ENCODE peak calls at places on chromosomes 2 and 18, in eight cellular contexts. S is fibroblast of villous mesenchyme, C is foreskin fibroblast, D is neural crest cell, Z is fibroblast of lung, W is K562, Q is B cell, E is Panc1. V is an unnamed sample.
A peak's percentile ranks its signal among the peaks of the same experiment; 100 is the strongest.

GRCh38 chr2:25330273-25330672 is 11.5 kb downstream of the DNMT3A start:
- DNase-seq in S (no peak), C (no peak), D (no peak), Z (no peak), W (no peak), Q (no peak), E (no peak), V (no peak)

GRCh38 chr2:55084631-55085030 is 34.4 kb upstream of the RTN4 start:
- DNase-seq in S (no peak), C (no peak), D (no peak), Z (no peak), W (no peak), Q (no peak), E (no peak), V (no peak)

GRCh38 chr2:165863816-165864221 is 69.8 kb upstream of the GALNT3 start:
- DNase-seq in S (no peak), C (no peak), D (no peak), Z (no peak), W (no peak), Q (peak; percentile 41), E (no peak), V (peak; percentile 19)

GRCh38 chr2:170310876-170311502 is 133.0 kb downstream of the MYO3B start:
- DNase-seq in S (no peak), C (no peak), D (no peak), Z (no peak), W (no peak), Q (no peak), E (no peak), V (no peak)

GRCh38 chr2:43081131-43081745 is 145.2 kb downstream of the ZFP36L2 start:
- DNase-seq in S (no peak), C (no peak), D (no peak), Z (no peak), W (no peak), Q (no peak), E (no peak), V (no peak)

GRCh38 chr2:44559108-44559507 is 197.4 kb downstream of the CAMKMT start:
- DNase-seq in S (no peak), C (no peak), D (no peak), Z (no peak), W (no peak), Q (peak; percentile 52), E (no peak), V (no peak)

GRCh38 chr2:190947139-190947538 is 66.5 kb downstream of the GLS start:
- DNase-seq in S (peak; percentile 60), C (no peak), D (no peak), Z (peak; percentile 12), W (no peak), Q (no peak), E (no peak), V (no peak)

GRCh38 chr2:240433973-240434727 is 1.3 kb upstream of the GPC1 start:
- DNase-seq in S (peak; percentile 91), C (peak; percentile 96), D (no peak), Z (peak; percentile 95), W (peak; percentile 37), Q (no peak), E (no peak), V (peak; percentile 31)

GRCh38 chr2:144237845-144238637 is 281.9 kb downstream of the ZEB2 start:
- DNase-seq in S (no peak), C (no peak), D (no peak), Z (no peak), W (no peak), Q (no peak), E (no peak), V (no peak)

GRCh38 chr18:25453556-25454269 is 101.7 kb upstream of the ZNF521 start:
- DNase-seq in S (peak; percentile 83), C (no peak), D (no peak), Z (peak; percentile 62), W (no peak), Q (no peak), E (no peak), V (no peak)

GRCh38 chr18:25449046-25449445 is 97.1 kb upstream of the ZNF521 start:
- DNase-seq in S (no peak), C (no peak), D (no peak), Z (no peak), W (no peak), Q (no peak), E (no peak), V (no peak)

GRCh38 chr18:25454728-25455127 is 102.8 kb upstream of the ZNF521 start:
- DNase-seq in S (no peak), C (no peak), D (no peak), Z (no peak), W (no peak), Q (no peak), E (no peak), V (no peak)

GRCh38 chr18:25454270-25454659 is 102.3 kb upstream of the ZNF521 start:
- DNase-seq in S (no peak), C (no peak), D (no peak), Z (no peak), W (no peak), Q (no peak), E (no peak), V (no peak)

DNA sequence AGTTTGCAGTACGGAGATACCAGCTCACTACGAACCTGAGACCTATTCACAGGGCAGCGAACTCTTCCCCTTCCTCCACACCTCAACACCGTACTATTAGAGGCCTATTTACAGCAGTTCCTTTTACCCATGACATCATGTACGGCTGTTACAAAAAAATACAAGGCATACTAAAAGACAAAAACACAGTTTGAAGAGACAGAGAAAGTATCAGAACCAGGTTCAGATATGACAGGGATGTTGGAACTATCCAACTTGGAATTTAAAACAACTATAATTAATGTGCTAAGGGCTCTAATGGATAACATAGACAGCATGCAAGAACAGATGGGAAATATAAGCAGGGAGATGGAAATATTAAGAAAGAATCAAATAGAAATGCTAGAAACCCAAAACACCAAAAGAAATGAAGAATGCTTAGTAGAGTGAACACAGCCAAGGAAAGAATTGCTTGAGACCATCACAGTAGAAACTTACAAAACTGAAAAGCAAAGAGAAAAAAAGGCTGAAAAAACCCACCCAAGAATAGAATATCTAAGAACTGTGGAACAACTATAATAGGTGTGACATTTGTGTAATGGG is 99.2 kb upstream of the ZNF521 start:
- DNase-seq in S (no peak), C (no peak), D (no peak), Z (no peak), W (no peak), Q (no peak), E (no peak), V (no peak)
- TF ChIP-seq CTCF in S (no peak), C (no peak), D (no peak), Z (no peak), W (no peak), Q (no peak), E (no peak), V (no peak)

GRCh38 chr2:67581751-67582150 is 184.6 kb downstream of the ETAA1 start:
- DNase-seq in S (no peak), C (no peak), D (no peak), Z (no peak), W (no peak), Q (no peak), E (no peak), V (no peak)
- TF ChIP-seq CTCF in S (peak; percentile 27), C (peak; percentile 4), D (no peak), Z (no peak), W (peak; percentile 14), Q (no peak), E (peak; percentile 23), V (no peak)

DNA sequence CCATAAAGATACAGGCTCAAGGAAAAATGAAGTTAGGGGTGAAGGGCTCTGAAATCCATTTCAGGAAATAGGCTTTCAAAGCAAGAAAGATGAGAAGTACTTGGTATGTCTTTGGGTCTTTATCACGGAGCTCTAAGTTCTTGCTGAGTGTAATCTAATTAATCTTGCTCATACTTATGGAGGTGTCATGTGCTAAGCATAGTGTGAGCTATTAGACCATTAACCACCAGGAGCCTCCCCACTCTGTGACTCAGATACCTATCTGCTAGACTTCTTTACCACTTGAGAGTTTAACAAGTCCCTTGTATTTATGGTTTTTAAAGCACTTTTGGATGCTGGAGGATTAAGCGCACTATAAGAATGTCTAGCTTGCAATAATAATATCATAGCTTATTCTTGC is 678.7 kb downstream of the EPHA4 start:
- DNase-seq in S (no peak), C (no peak), D (no peak), Z (no peak), W (no peak), Q (no peak), E (no peak), V (no peak)
- TF ChIP-seq CTCF in S (no peak), C (no peak), D (no peak), Z (no peak), W (no peak), Q (no peak), E (no peak), V (no peak)

GRCh38 chr18:37487400-37487831 is 78.2 kb downstream of the CELF4 start:
- DNase-seq in S (no peak), C (no peak), D (no peak), Z (no peak), W (no peak), Q (no peak), E (no peak), V (peak; percentile 50)

GRCh38 chr18:37483984-37484892 is 81.4 kb downstream of the CELF4 start:
- DNase-seq in S (no peak), C (no peak), D (no peak), Z (no peak), W (no peak), Q (no peak), E (no peak), V (no peak)

GRCh38 chr18:37486848-37487247 is 78.8 kb downstream of the CELF4 start:
- DNase-seq in S (no peak), C (no peak), D (no peak), Z (no peak), W (no peak), Q (no peak), E (no peak), V (no peak)

GRCh38 chr18:37483221-37483971 is 82.2 kb downstream of the CELF4 start:
- DNase-seq in S (peak; percentile 12), C (peak; percentile 13), D (peak; percentile 47), Z (peak; percentile 35), W (peak; percentile 50), Q (no peak), E (no peak), V (no peak)

GRCh38 chr18:37484893-37485834 is 80.4 kb downstream of the CELF4 start:
- DNase-seq in S (no peak), C (peak; percentile 17), D (peak; percentile 42), Z (peak; percentile 4), W (peak; percentile 81), Q (no peak), E (no peak), V (peak; percentile 78)
- TF ChIP-seq CTCF in S (no peak), C (no peak), D (peak; percentile 67), Z (no peak), W (peak; percentile 33), Q (no peak), E (no peak), V (peak; percentile 71)